ENCODE peak calls at places on chromosomes 11 and 22, in five cellular contexts. U is head of caudate nucleus, P is Right ventricle myocardium inferior, X is fibroblast of pulmonary artery, B is SJSA1. Y is an unnamed sample.

GRCh38 chr11:15327786-15328231 is 213.1 kb downstream of the INSC start:
- DNase-seq in U (peak), P (no peak), X (peak), B (peak), Y (peak)

GRCh38 chr11:34262601-34263081 is 95.2 kb downstream of the ABTB2 start:
- DNase-seq in U (no peak), P (no peak), X (no peak), B (no peak), Y (no peak)

GRCh38 chr22:37254206-37254866 is 10.3 kb upstream of the RAC2 start:
- DNase-seq in U (no peak), P (no peak), X (peak), B (peak), Y (peak)

GRCh38 chr11:118144301-118144701 is 8.3 kb downstream of the SCN4B start:
- DNase-seq in U (no peak), P (no peak), X (no peak), B (no peak), Y (no peak)

GRCh38 chr11:19957301-19957985 is 202.8 kb downstream of the DBX1 start:
- DNase-seq in U (no peak), P (no peak), X (peak), B (no peak), Y (peak)

GRCh38 chr11:34358258-34358665 is 452 bp upstream of the ABTB2 start:
- DNase-seq in U (no peak), P (peak), X (peak), B (peak), Y (peak)

GRCh38 chr11:36362902-36363301 is 66.8 kb downstream of the PRR5L start:
- DNase-seq in U (no peak), P (no peak), X (peak), B (peak), Y (peak)

GRCh38 chr11:107799245-107799859 is 59.2 kb downstream of the SLC35F2 start:
- DNase-seq in U (peak), P (peak), X (peak), B (peak), Y (peak)

GRCh38 chr11:118910309-118911112 is 15.2 kb downstream of the BCL9L start:
- DNase-seq in U (peak), P (peak), X (peak), B (peak), Y (peak)

GRCh38 chr11:13440100-13440855 is 22.7 kb downstream of the BTBD10 start:
- DNase-seq in U (peak), P (no peak), X (peak), B (peak), Y (peak)

GRCh38 chr11:122491486-122491885 is 164.0 kb upstream of the UBASH3B start:
- DNase-seq in U (no peak), P (no peak), X (peak), B (no peak), Y (no peak)

GRCh38 chr11:8232414-8232813 is 31.3 kb downstream of the LMO1 start:
- DNase-seq in U (no peak), P (no peak), X (no peak), B (no peak), Y (no peak)

GRCh38 chr11:7353100-7353499 is 101.4 kb downstream of the SYT9 start:
- DNase-seq in U (no peak), P (no peak), X (peak), B (peak), Y (peak)

GRCh38 chr22:37267661-37268413 is 14.5 kb upstream of the CYTH4 start:
- DNase-seq in U (no peak), P (no peak), X (no peak), B (no peak), Y (no peak)

GRCh38 chr11:61671527-61671926 is 8.7 kb upstream of the DAGLA start:
- DNase-seq in U (no peak), P (peak), X (no peak), B (no peak), Y (peak)

GRCh38 chr22:45576730-45577464 is 74.2 kb downstream of the FBLN1 start:
- DNase-seq in U (no peak), P (no peak), X (no peak), B (no peak), Y (no peak)

GRCh38 chr11:88367310-88367709 is 29.8 kb upstream of the CTSC start:
- DNase-seq in U (no peak), P (no peak), X (no peak), B (no peak), Y (no peak)

GRCh38 chr22:45629469-45630089 is 42.1 kb upstream of the ATXN10 start:
- DNase-seq in U (no peak), P (no peak), X (no peak), B (no peak), Y (no peak)

GRCh38 chr11:63768232-63769043 is at the start of gene ZFTA:
- DNase-seq in U (no peak), P (peak), X (peak), B (peak), Y (peak)

GRCh38 chr22:47115518-47115890 is 353.1 kb downstream of the TBC1D22A start:
- DNase-seq in U (no peak), P (no peak), X (no peak), B (no peak), Y (no peak)

GRCh38 chr11:105740164-105740903 is 130.5 kb downstream of the GRIA4 start:
- DNase-seq in U (no peak), P (no peak), X (no peak), B (no peak), Y (no peak)

GRCh38 chr22:48802576-48802975 is 1025.1 kb downstream of the BRD1 start:
- DNase-seq in U (no peak), P (peak), X (no peak), B (no peak), Y (no peak)

GRCh38 chr11:95835768-95836488 is 45.6 kb downstream of the CEP57 start:
- DNase-seq in U (peak), P (peak), X (peak), B (peak), Y (peak)

GRCh38 chr11:133834399-133835257 is 10.7 kb downstream of the SPATA19 start:
- DNase-seq in U (no peak), P (no peak), X (no peak), B (no peak), Y (no peak)

GRCh38 chr11:19398772-19399542 is 158.2 kb upstream of the E2F8 start:
- DNase-seq in U (no peak), P (no peak), X (peak), B (no peak), Y (no peak)

GRCh38 chr22:31218565-31219262 is 6.6 kb downstream of the LIMK2 start:
- DNase-seq in U (no peak), P (no peak), X (no peak), B (no peak), Y (no peak)

Y was measured in kidney tubule cell.